ENCODE peak calls at places on chromosomes 11 and 22, in eight cellular contexts. D, I, P, G, J, V, Y and T are unnamed samples.
A peak's percentile ranks its signal among the peaks of the same experiment; 100 is the strongest.

GRCh38 chr22:23763579-23764331 is 965 bp downstream of the C22orf15 start:
- DNase-seq in G (no peak), V (no peak), D (peak; percentile 35), Y (peak; percentile 45), J (no peak), P (no peak), I (no peak), T (peak; percentile 74)

GRCh38 chr11:61777234-61778090 is 14.9 kb downstream of the TMEM258 start:
- DNase-seq in J (no peak), Y (peak; percentile 63), P (no peak), I (no peak), V (no peak), D (peak; percentile 77), G (peak; percentile 47), T (peak; percentile 61)

GRCh38 chr11:44596541-44597276 is 31.2 kb downstream of the CD82 start:
- DNase-seq in G (peak; percentile 28), D (no peak), I (no peak), Y (peak; percentile 51), J (no peak), P (no peak), V (no peak), T (no peak)

GRCh38 chr11:62539238-62539925 is 7.2 kb downstream of the AHNAK start:
- DNase-seq in V (peak; percentile 66), P (peak; percentile 62), G (peak; percentile 96), D (peak; percentile 36), J (peak; percentile 87), I (peak; percentile 96), Y (no peak), T (peak; percentile 82)

GRCh38 chr11:131136476-131136875 is 220.2 kb upstream of the SNX19 start:
- DNase-seq in P (peak; percentile 65), G (peak; percentile 52), V (no peak), I (no peak), J (no peak), D (no peak), Y (no peak), T (no peak)

GRCh38 chr11:65584723-65585171 is 8.9 kb downstream of the EHBP1L1 start:
- DNase-seq in G (no peak), P (no peak), Y (no peak), V (no peak), D (no peak), I (no peak), J (no peak), T (no peak)

GRCh38 chr11:10526974-10527918 is 13.7 kb downstream of the RNF141 start:
- DNase-seq in G (peak; percentile 44), J (no peak), I (no peak), P (no peak), V (no peak), D (no peak), Y (no peak), T (no peak)

GRCh38 chr11:96185220-96185768 is 157.7 kb downstream of the MAML2 start:
- DNase-seq in V (no peak), Y (no peak), P (no peak), I (no peak), J (no peak), G (no peak), D (no peak), T (no peak)

GRCh38 chr11:17498475-17498874 is 21.8 kb upstream of the ABCC8 start:
- DNase-seq in V (no peak), G (peak; percentile 38), D (peak; percentile 49), P (no peak), Y (no peak), I (no peak), J (no peak), T (no peak)

GRCh38 chr11:69215216-69215615 is 59.5 kb downstream of the SMIM38 start:
- DNase-seq in I (peak; percentile 45), J (no peak), D (no peak), G (no peak), Y (no peak), P (no peak), V (no peak), T (no peak)

GRCh38 chr11:692824-693414 is 2.1 kb downstream of the DEAF1 start:
- DNase-seq in I (no peak), P (no peak), D (no peak), J (no peak), G (no peak), Y (no peak), V (no peak), T (no peak)

GRCh38 chr11:33402066-33402465 is 144.9 kb downstream of the HIPK3 start:
- DNase-seq in G (no peak), J (no peak), I (no peak), Y (no peak), D (no peak), P (no peak), V (no peak), T (no peak)

GRCh38 chr11:9263840-9264380 is 1.2 kb downstream of the DENND5A start:
- DNase-seq in J (no peak), G (peak; percentile 68), P (no peak), I (no peak), D (no peak), Y (no peak), V (no peak), T (peak; percentile 32)

GRCh38 chr11:61057615-61058014 is 44.7 kb upstream of the CD5 start:
- DNase-seq in Y (no peak), D (no peak), V (no peak), G (no peak), J (no peak), I (peak; percentile 45), P (no peak), T (no peak)

DNA sequence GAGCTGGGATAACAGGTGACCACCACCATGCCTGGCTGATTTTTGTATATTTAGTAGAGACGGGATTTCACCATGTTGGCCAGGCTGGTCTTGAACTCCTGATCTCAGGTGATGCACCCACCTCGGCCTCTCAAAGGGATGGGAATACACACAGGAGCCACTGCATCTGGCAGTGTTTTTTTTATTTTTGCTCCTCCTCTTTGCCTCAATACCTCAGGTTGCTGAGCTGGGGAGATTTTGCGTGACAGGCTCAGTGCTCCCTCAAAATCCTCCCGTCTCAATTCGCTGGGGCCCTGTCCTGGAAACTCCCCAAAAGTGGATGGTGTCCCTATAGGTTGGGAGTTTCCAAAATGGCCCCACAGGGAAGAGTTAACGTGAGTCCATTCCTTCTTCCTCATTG is 71.7 kb downstream of the GGTLC2 start:
- DNase-seq in G (no peak), I (no peak), D (no peak), V (no peak), P (no peak), J (no peak), Y (no peak), T (no peak)
- H3K27me3 ChIP-seq in G (no peaks in the 10 kb centered on the region), I (peaks cover 7% of the 10 kb centered on the region), D (no peaks in the 10 kb centered on the region), V (no peaks in the 10 kb centered on the region), P (peaks cover 28% of the 10 kb centered on the region), J (peaks cover 16% of the 10 kb centered on the region), Y (peaks cover 3% of the 10 kb centered on the region), T (peaks cover 7% of the 10 kb centered on the region)

DNA sequence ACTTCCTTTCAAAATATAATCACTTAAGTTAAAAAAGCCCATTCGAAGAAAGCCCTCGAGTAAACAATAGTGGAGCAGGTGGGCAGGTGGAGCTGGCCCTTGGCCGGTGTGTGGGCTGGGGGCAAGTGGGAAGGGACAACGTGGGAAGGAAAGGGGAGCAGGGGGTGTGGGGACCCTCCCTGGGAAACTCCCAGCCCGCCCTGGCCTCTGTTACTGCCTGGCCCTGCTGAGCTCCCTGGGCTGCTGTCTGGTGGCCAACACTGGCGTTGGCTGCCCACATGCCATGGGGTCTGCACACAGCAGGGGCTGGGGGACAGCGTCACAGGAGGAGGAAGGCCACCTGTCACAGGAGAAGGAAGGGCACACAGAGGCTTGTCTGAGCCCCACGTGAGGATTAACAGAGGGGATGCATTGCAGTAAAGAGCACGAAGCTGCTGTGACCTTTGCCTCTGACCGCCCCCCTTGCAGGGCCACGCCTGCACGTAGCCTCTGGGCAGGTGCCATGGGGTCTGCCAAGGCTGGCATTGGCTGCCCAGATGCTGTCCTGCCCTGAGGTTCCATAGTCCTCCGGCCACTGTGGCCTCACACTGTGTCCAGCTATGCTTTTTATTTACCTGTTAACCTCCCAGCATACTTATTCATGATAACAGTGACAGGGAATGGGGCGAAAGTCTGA is 36.2 kb upstream of the CCDC188 start:
- DNase-seq in G (no peak), V (no peak), I (no peak), Y (no peak), J (no peak), P (no peak), D (no peak), T (no peak)
- H3K27me3 ChIP-seq in G (no peaks in the 10 kb centered on the region), V (peaks cover 2% of the 10 kb centered on the region), I (no peaks in the 10 kb centered on the region), Y (no peaks in the 10 kb centered on the region), J (no peaks in the 10 kb centered on the region), P (no peaks in the 10 kb centered on the region), D (peaks cover 34% of the 10 kb centered on the region), T (no peaks in the 10 kb centered on the region)

DNA sequence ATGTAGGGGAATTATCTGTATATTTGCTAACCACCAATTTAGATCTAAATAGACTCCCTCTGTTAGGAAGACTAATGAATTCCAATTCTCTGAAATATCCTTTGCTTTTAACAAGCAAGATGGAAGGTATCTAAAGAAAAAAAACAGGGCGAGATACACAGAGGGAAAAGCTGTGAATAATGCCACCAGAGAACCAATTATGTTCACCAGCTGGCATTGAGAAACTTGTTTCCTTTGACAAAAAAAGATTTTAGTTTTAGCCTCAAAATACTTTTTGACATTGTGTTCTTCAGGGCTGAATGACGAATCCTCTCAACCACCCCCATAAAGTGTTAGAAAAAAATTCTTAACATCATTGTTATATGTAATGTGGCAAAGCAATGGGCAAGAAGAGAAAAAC is 19.0 kb downstream of the HTR3B start:
- DNase-seq in P (no peak), G (no peak), J (no peak), I (no peak), V (no peak), Y (no peak), D (no peak), T (no peak)
- H3K27me3 ChIP-seq in P (no peaks in the 10 kb centered on the region), G (peaks cover 7% of the 10 kb centered on the region), J (no peaks in the 10 kb centered on the region), I (no peaks in the 10 kb centered on the region), V (no peaks in the 10 kb centered on the region), Y (no peaks in the 10 kb centered on the region), D (peaks cover 7% of the 10 kb centered on the region), T (no peaks in the 10 kb centered on the region)

DNA sequence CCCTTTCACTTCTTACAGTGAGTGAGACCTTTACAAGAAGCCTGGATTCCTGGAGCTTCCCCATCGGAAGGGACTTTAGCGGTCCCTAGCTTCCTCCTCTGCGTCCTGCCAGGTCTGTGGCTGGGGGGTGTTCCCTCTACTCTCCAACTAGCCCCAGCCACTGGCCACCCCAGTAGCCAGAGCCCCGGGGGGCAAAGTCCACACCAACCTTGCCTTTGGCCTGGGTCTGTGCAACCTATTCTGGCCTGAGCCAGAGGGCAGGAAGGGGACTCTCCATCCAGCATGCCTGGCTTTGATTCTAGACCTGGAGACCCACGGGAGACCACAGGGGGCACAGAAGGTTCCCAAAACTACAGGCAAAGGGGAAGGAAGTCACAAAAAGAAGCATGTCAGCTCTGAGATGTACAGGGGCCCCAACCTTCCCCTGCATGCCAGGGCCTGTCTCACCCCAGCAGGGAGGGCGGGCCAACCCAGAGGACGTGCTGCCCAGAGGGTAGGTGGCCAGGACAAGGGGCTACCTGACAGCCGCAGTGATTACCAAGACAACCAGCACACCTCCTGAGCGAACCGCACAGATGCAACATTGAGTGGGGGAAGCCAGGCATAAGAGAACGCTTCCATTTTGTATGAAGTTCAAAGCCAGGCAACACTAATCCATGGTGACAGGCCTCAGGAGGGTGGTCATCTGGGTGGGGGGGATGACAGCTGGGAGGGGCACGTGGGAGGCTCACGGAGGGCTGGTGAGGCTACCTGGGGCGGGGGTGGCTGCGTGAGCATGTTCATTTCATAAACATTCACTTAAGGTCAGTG is 52.3 kb downstream of the DSCAML1 start:
- DNase-seq in G (no peak), V (no peak), I (no peak), J (no peak), Y (no peak), P (no peak), D (no peak), T (no peak)
- H3K27me3 ChIP-seq in G (peaks cover 5% of the 10 kb centered on the region), V (peaks cover 1% of the 10 kb centered on the region), I (no peaks in the 10 kb centered on the region), J (no peaks in the 10 kb centered on the region), Y (peaks cover 6% of the 10 kb centered on the region), P (no peaks in the 10 kb centered on the region), D (peaks cover 7% of the 10 kb centered on the region), T (no peaks in the 10 kb centered on the region)